ENCODE peak calls at places on chromosomes 4 and X, in seven cellular contexts. One of them, this sample, is unnamed.

GRCh38 chrX:36198575-36198974 is 279.0 kb downstream of the CFAP47 start:
- ATAC-seq in Right ventricle myocardium superior: no peak
- ATAC-seq in mucosa of descending colon: no peak
- ATAC-seq in left cardiac atrium: no peak
- ATAC-seq in activated T-cell treated with anti-CD3 and anti-CD28 coated beads, Interleukin-2, amount 50 U/mL, for 72 hours: no peak
- ATAC-seq in naive thymus-derived CD4-positive, alpha-beta T cell: no peak
- ATAC-seq in GM12878: no peak
- ATAC-seq in this sample: no peak

GRCh38 chrX:33211356-33212254 is at the start of gene DMD:
- ATAC-seq in mucosa of descending colon: peak
- ATAC-seq in naive thymus-derived CD4-positive, alpha-beta T cell: no peak
- ATAC-seq in left cardiac atrium: peak
- ATAC-seq in GM12878: no peak
- ATAC-seq in Right ventricle myocardium superior: peak
- ATAC-seq in activated T-cell treated with anti-CD3 and anti-CD28 coated beads, Interleukin-2, amount 50 U/mL, for 72 hours: no peak
- ATAC-seq in this sample: peak

GRCh38 chr4:40750461-40751258 is 905 bp downstream of the NSUN7 start:
- ATAC-seq in activated T-cell treated with anti-CD3 and anti-CD28 coated beads, Interleukin-2, amount 50 U/mL, for 72 hours: no peak
- ATAC-seq in mucosa of descending colon: peak
- ATAC-seq in left cardiac atrium: peak
- ATAC-seq in Right ventricle myocardium superior: peak
- ATAC-seq in GM12878: peak
- ATAC-seq in naive thymus-derived CD4-positive, alpha-beta T cell: no peak
- ATAC-seq in this sample: no peak

GRCh38 chrX:108285361-108285760 is 152.9 kb downstream of the COL4A6 start:
- ATAC-seq in GM12878: no peak
- ATAC-seq in mucosa of descending colon: no peak
- ATAC-seq in naive thymus-derived CD4-positive, alpha-beta T cell: no peak
- ATAC-seq in Right ventricle myocardium superior: no peak
- ATAC-seq in left cardiac atrium: peak
- ATAC-seq in activated T-cell treated with anti-CD3 and anti-CD28 coated beads, Interleukin-2, amount 50 U/mL, for 72 hours: no peak
- ATAC-seq in this sample: no peak

GRCh38 chr4:158051401-158052235 is 121.2 kb downstream of the GASK1B start:
- ATAC-seq in left cardiac atrium: peak
- ATAC-seq in activated T-cell treated with anti-CD3 and anti-CD28 coated beads, Interleukin-2, amount 50 U/mL, for 72 hours: no peak
- ATAC-seq in Right ventricle myocardium superior: peak
- ATAC-seq in GM12878: no peak
- ATAC-seq in naive thymus-derived CD4-positive, alpha-beta T cell: no peak
- ATAC-seq in mucosa of descending colon: peak
- ATAC-seq in this sample: peak

GRCh38 chr4:169810325-169811323 is 52.9 kb upstream of the HPF1 start:
- ATAC-seq in mucosa of descending colon: peak
- ATAC-seq in activated T-cell treated with anti-CD3 and anti-CD28 coated beads, Interleukin-2, amount 50 U/mL, for 72 hours: peak
- ATAC-seq in naive thymus-derived CD4-positive, alpha-beta T cell: no peak
- ATAC-seq in Right ventricle myocardium superior: peak
- ATAC-seq in left cardiac atrium: no peak
- ATAC-seq in GM12878: peak
- ATAC-seq in this sample: no peak

GRCh38 chr4:75696036-75696435 is 22.8 kb upstream of the G3BP2 start:
- ATAC-seq in naive thymus-derived CD4-positive, alpha-beta T cell: peak
- ATAC-seq in GM12878: no peak
- ATAC-seq in activated T-cell treated with anti-CD3 and anti-CD28 coated beads, Interleukin-2, amount 50 U/mL, for 72 hours: peak
- ATAC-seq in mucosa of descending colon: peak
- ATAC-seq in Right ventricle myocardium superior: peak
- ATAC-seq in left cardiac atrium: no peak
- ATAC-seq in this sample: peak

GRCh38 chrX:18172970-18173369 is 47.7 kb downstream of the BEND2 start:
- ATAC-seq in activated T-cell treated with anti-CD3 and anti-CD28 coated beads, Interleukin-2, amount 50 U/mL, for 72 hours: no peak
- ATAC-seq in naive thymus-derived CD4-positive, alpha-beta T cell: no peak
- ATAC-seq in Right ventricle myocardium superior: no peak
- ATAC-seq in GM12878: no peak
- ATAC-seq in left cardiac atrium: no peak
- ATAC-seq in mucosa of descending colon: no peak
- ATAC-seq in this sample: no peak

GRCh38 chrX:37763400-37763799 is 16.5 kb upstream of the CYBB start:
- ATAC-seq in activated T-cell treated with anti-CD3 and anti-CD28 coated beads, Interleukin-2, amount 50 U/mL, for 72 hours: no peak
- ATAC-seq in Right ventricle myocardium superior: no peak
- ATAC-seq in left cardiac atrium: no peak
- ATAC-seq in GM12878: peak
- ATAC-seq in mucosa of descending colon: no peak
- ATAC-seq in naive thymus-derived CD4-positive, alpha-beta T cell: no peak
- ATAC-seq in this sample: no peak

GRCh38 chrX:107849747-107850478 is 24.2 kb downstream of the MID2 start:
- ATAC-seq in Right ventricle myocardium superior: no peak
- ATAC-seq in GM12878: no peak
- ATAC-seq in left cardiac atrium: no peak
- ATAC-seq in naive thymus-derived CD4-positive, alpha-beta T cell: no peak
- ATAC-seq in mucosa of descending colon: no peak
- ATAC-seq in activated T-cell treated with anti-CD3 and anti-CD28 coated beads, Interleukin-2, amount 50 U/mL, for 72 hours: no peak
- ATAC-seq in this sample: no peak

GRCh38 chrX:155001873-155002272 is 20.6 kb downstream of the F8 start:
- ATAC-seq in left cardiac atrium: no peak
- ATAC-seq in GM12878: peak
- ATAC-seq in mucosa of descending colon: no peak
- ATAC-seq in Right ventricle myocardium superior: no peak
- ATAC-seq in activated T-cell treated with anti-CD3 and anti-CD28 coated beads, Interleukin-2, amount 50 U/mL, for 72 hours: peak
- ATAC-seq in naive thymus-derived CD4-positive, alpha-beta T cell: no peak
- ATAC-seq in this sample: no peak

GRCh38 chr4:158850800-158851644 is 82.2 kb downstream of the FNIP2 start:
- ATAC-seq in naive thymus-derived CD4-positive, alpha-beta T cell: peak
- ATAC-seq in left cardiac atrium: no peak
- ATAC-seq in activated T-cell treated with anti-CD3 and anti-CD28 coated beads, Interleukin-2, amount 50 U/mL, for 72 hours: no peak
- ATAC-seq in Right ventricle myocardium superior: peak
- ATAC-seq in mucosa of descending colon: peak
- ATAC-seq in GM12878: peak
- ATAC-seq in this sample: no peak

GRCh38 chrX:114134465-114134864 is 449.4 kb upstream of the HTR2C start:
- ATAC-seq in GM12878: no peak
- ATAC-seq in mucosa of descending colon: no peak
- ATAC-seq in Right ventricle myocardium superior: no peak
- ATAC-seq in activated T-cell treated with anti-CD3 and anti-CD28 coated beads, Interleukin-2, amount 50 U/mL, for 72 hours: no peak
- ATAC-seq in left cardiac atrium: no peak
- ATAC-seq in naive thymus-derived CD4-positive, alpha-beta T cell: no peak
- ATAC-seq in this sample: no peak

GRCh38 chr4:108072300-108072699 is 82.6 kb downstream of the HADH start:
- ATAC-seq in Right ventricle myocardium superior: no peak
- ATAC-seq in mucosa of descending colon: peak
- ATAC-seq in activated T-cell treated with anti-CD3 and anti-CD28 coated beads, Interleukin-2, amount 50 U/mL, for 72 hours: peak
- ATAC-seq in GM12878: peak
- ATAC-seq in naive thymus-derived CD4-positive, alpha-beta T cell: peak
- ATAC-seq in left cardiac atrium: no peak
- ATAC-seq in this sample: no peak

GRCh38 chr4:3077796-3078195 is 3.3 kb downstream of the HTT start:
- ATAC-seq in activated T-cell treated with anti-CD3 and anti-CD28 coated beads, Interleukin-2, amount 50 U/mL, for 72 hours: no peak
- ATAC-seq in left cardiac atrium: no peak
- ATAC-seq in mucosa of descending colon: no peak
- ATAC-seq in Right ventricle myocardium superior: no peak
- ATAC-seq in GM12878: peak
- ATAC-seq in naive thymus-derived CD4-positive, alpha-beta T cell: no peak
- ATAC-seq in this sample: no peak

GRCh38 chr4:25312496-25313193 is at the start of gene ZCCHC4:
- ATAC-seq in Right ventricle myocardium superior: peak
- ATAC-seq in activated T-cell treated with anti-CD3 and anti-CD28 coated beads, Interleukin-2, amount 50 U/mL, for 72 hours: peak
- ATAC-seq in GM12878: peak
- ATAC-seq in left cardiac atrium: peak
- ATAC-seq in mucosa of descending colon: peak
- ATAC-seq in naive thymus-derived CD4-positive, alpha-beta T cell: peak
- ATAC-seq in this sample: peak

GRCh38 chr4:111630705-111631104 is 514.5 kb upstream of the FAM241A start:
- ATAC-seq in Right ventricle myocardium superior: no peak
- ATAC-seq in left cardiac atrium: no peak
- ATAC-seq in GM12878: no peak
- ATAC-seq in activated T-cell treated with anti-CD3 and anti-CD28 coated beads, Interleukin-2, amount 50 U/mL, for 72 hours: no peak
- ATAC-seq in naive thymus-derived CD4-positive, alpha-beta T cell: no peak
- ATAC-seq in mucosa of descending colon: no peak
- ATAC-seq in this sample: no peak

GRCh38 chrX:148592595-148592994 is 92.2 kb downstream of the AFF2 start:
- ATAC-seq in GM12878: no peak
- ATAC-seq in left cardiac atrium: no peak
- ATAC-seq in Right ventricle myocardium superior: no peak
- ATAC-seq in activated T-cell treated with anti-CD3 and anti-CD28 coated beads, Interleukin-2, amount 50 U/mL, for 72 hours: no peak
- ATAC-seq in mucosa of descending colon: no peak
- ATAC-seq in naive thymus-derived CD4-positive, alpha-beta T cell: no peak
- ATAC-seq in this sample: no peak